ENCODE peak calls at places on chromosome 22, in six cellular contexts. One of them, this sample, is unnamed.

GRCh38 chr22:42269407-42270177 is 861 bp downstream of the TCF20 start:
- DNase-seq in CD14-positive monocyte: no peak
- DNase-seq in kidney: peak; percentile 92
- DNase-seq in HFFc6: no peak
- DNase-seq in ovary: peak; percentile 55
- DNase-seq in cardiac muscle cell: peak; percentile 15
- DNase-seq in this sample: peak; percentile 62

GRCh38 chr22:45006873-45007246 is 2.9 kb downstream of the PHF21B start:
- DNase-seq in CD14-positive monocyte: no peak
- DNase-seq in kidney: no peak
- DNase-seq in HFFc6: no peak
- DNase-seq in ovary: no peak
- DNase-seq in cardiac muscle cell: no peak
- DNase-seq in this sample: peak; percentile 59

GRCh38 chr22:43320943-43321900 is 21.9 kb downstream of the SCUBE1 start:
- DNase-seq in CD14-positive monocyte: peak; percentile 41
- DNase-seq in kidney: no peak
- DNase-seq in HFFc6: no peak
- DNase-seq in ovary: no peak
- DNase-seq in cardiac muscle cell: no peak
- DNase-seq in this sample: no peak

GRCh38 chr22:29215012-29215860 is 9.5 kb downstream of the EMID1 start:
- DNase-seq in CD14-positive monocyte: no peak
- DNase-seq in kidney: peak; percentile 58
- DNase-seq in HFFc6: no peak
- DNase-seq in ovary: no peak
- DNase-seq in cardiac muscle cell: no peak
- DNase-seq in this sample: no peak

GRCh38 chr22:27686534-27686933 is 115.0 kb downstream of the MN1 start:
- DNase-seq in CD14-positive monocyte: no peak
- DNase-seq in kidney: peak; percentile 83
- DNase-seq in HFFc6: peak; percentile 64
- DNase-seq in ovary: peak; percentile 31
- DNase-seq in cardiac muscle cell: peak; percentile 92
- DNase-seq in this sample: no peak

GRCh38 chr22:35021166-35021565 is 44.8 kb upstream of the ISX start:
- DNase-seq in CD14-positive monocyte: no peak
- DNase-seq in kidney: no peak
- DNase-seq in HFFc6: no peak
- DNase-seq in ovary: no peak
- DNase-seq in cardiac muscle cell: no peak
- DNase-seq in this sample: no peak

GRCh38 chr22:49647346-49648026 is 180.2 kb downstream of the BRD1 start:
- DNase-seq in CD14-positive monocyte: no peak
- DNase-seq in kidney: no peak
- DNase-seq in HFFc6: no peak
- DNase-seq in ovary: no peak
- DNase-seq in cardiac muscle cell: no peak
- DNase-seq in this sample: no peak

GRCh38 chr22:23909258-23909898 is 15.2 kb downstream of the MIF start:
- DNase-seq in CD14-positive monocyte: no peak
- DNase-seq in kidney: no peak
- DNase-seq in HFFc6: no peak
- DNase-seq in ovary: no peak
- DNase-seq in cardiac muscle cell: peak; percentile 52
- DNase-seq in this sample: no peak

GRCh38 chr22:43477151-43477725 is 65.4 kb downstream of the MPPED1 start:
- DNase-seq in CD14-positive monocyte: no peak
- DNase-seq in kidney: peak; percentile 47
- DNase-seq in HFFc6: no peak
- DNase-seq in ovary: no peak
- DNase-seq in cardiac muscle cell: no peak
- DNase-seq in this sample: no peak

DNA sequence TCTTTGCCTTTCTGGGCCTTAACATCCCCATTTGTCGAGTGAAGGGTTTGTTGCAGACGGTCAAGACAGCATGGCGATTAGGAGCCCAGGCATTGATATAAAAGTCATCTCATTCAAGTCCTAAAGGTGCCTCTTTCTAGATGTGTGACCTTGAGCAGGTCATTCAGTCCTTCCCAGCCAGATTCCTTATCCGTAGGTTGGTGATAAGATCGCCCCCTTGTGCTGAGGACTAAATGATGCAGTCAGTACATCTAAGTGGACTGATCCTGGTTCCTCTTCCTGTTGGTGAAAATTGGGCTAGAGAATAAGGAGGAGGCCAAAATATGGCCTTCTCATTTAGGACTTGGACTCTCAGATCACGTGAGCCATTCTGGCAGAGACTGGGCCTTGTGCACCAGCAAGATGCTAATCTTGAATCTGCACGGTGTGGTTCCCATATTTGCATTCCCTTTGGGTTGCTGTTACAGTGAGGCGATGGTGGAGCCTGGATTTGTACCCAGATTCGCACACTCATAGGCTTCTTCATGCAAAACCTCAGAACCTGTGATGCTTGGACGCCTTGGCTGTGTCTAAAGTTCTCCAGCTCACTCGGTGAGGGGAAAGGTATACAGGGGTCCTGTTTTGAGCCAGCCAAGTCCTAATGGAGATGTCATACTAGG is 156.8 kb downstream of the MYO18B start:
- DNase-seq in CD14-positive monocyte: no peak
- DNase-seq in kidney: no peak
- DNase-seq in HFFc6: no peak
- DNase-seq in ovary: no peak
- DNase-seq in cardiac muscle cell: no peak
- DNase-seq in this sample: no peak
- TF ChIP-seq CTCF in CD14-positive monocyte: peak; percentile 16
- TF ChIP-seq CTCF in kidney: no peak
- TF ChIP-seq CTCF in HFFc6: peak; percentile 17
- TF ChIP-seq CTCF in ovary: no peak
- TF ChIP-seq CTCF in cardiac muscle cell: no peak
- TF ChIP-seq CTCF in this sample: peak; percentile 32

DNA sequence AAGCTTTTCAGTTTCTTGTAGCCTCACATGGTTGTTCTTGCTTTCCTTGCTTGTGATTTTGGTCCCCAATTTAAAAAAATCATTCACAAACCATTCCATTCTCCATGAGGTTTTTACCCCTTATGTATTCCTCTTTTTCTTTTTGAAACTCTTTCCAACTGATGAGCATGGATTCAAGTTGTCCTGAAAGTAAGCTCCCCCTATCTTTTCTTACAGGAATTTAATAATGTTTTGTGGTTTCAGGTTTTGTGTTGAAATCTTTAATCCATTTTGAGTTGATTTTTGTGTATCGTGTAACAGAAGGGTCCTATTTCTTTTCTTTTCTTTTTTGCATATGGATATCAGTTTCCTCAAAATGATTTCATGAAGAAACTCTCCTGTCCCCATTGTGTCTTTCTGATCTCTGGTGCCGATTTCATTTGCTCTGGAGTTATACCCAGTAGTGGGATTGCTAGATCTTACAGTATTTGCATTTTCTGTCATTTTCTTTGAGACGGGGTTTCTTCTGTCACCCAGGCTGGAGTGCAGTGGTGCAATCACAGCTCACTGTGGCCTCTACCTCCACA is 58.5 kb downstream of the LRRC74B start:
- DNase-seq in CD14-positive monocyte: no peak
- DNase-seq in kidney: no peak
- DNase-seq in HFFc6: no peak
- DNase-seq in ovary: no peak
- DNase-seq in cardiac muscle cell: no peak
- DNase-seq in this sample: no peak
- TF ChIP-seq CTCF in CD14-positive monocyte: no peak
- TF ChIP-seq CTCF in kidney: no peak
- TF ChIP-seq CTCF in HFFc6: peak; percentile 53
- TF ChIP-seq CTCF in ovary: no peak
- TF ChIP-seq CTCF in cardiac muscle cell: no peak
- TF ChIP-seq CTCF in this sample: no peak

DNA sequence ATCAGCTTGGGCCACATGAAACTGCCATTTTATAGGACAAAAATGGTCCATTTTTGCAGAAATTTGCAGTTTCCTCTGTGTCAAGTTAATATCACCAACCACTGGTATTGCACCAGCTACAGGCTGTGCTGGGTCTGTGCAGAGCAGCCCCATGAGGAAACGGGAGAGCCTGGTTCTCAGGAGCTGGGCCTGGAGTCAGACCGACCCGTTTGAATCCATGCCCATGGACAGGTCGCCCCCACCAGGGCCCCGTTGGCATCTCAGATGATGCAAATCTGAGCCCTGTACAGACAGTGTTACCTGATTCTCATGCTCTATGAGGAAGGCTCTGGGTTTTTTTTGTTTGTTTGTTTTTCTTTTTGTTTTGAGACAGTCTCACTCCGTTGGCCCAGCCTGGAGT is 9.8 kb upstream of the SEC14L6 start:
- DNase-seq in CD14-positive monocyte: no peak
- DNase-seq in kidney: no peak
- DNase-seq in HFFc6: no peak
- DNase-seq in ovary: no peak
- DNase-seq in cardiac muscle cell: no peak
- DNase-seq in this sample: no peak
- TF ChIP-seq CTCF in CD14-positive monocyte: no peak
- TF ChIP-seq CTCF in kidney: no peak
- TF ChIP-seq CTCF in HFFc6: peak; percentile 16
- TF ChIP-seq CTCF in ovary: no peak
- TF ChIP-seq CTCF in cardiac muscle cell: no peak
- TF ChIP-seq CTCF in this sample: no peak

GRCh38 chr22:46933040-46933439 is 170.6 kb downstream of the TBC1D22A start:
- DNase-seq in CD14-positive monocyte: no peak
- DNase-seq in kidney: no peak
- DNase-seq in HFFc6: no peak
- DNase-seq in ovary: no peak
- DNase-seq in cardiac muscle cell: no peak
- DNase-seq in this sample: no peak

GRCh38 chr22:46933526-46933925 is 171.1 kb downstream of the TBC1D22A start:
- DNase-seq in CD14-positive monocyte: no peak
- DNase-seq in kidney: no peak
- DNase-seq in HFFc6: no peak
- DNase-seq in ovary: no peak
- DNase-seq in cardiac muscle cell: no peak
- DNase-seq in this sample: no peak

GRCh38 chr22:46929689-46930225 is 167.3 kb downstream of the TBC1D22A start:
- DNase-seq in CD14-positive monocyte: no peak
- DNase-seq in kidney: no peak
- DNase-seq in HFFc6: no peak
- DNase-seq in ovary: no peak
- DNase-seq in cardiac muscle cell: no peak
- DNase-seq in this sample: no peak

GRCh38 chr22:46931881-46932280 is 169.4 kb downstream of the TBC1D22A start:
- DNase-seq in CD14-positive monocyte: no peak
- DNase-seq in kidney: no peak
- DNase-seq in HFFc6: no peak
- DNase-seq in ovary: no peak
- DNase-seq in cardiac muscle cell: no peak
- DNase-seq in this sample: no peak

DNA sequence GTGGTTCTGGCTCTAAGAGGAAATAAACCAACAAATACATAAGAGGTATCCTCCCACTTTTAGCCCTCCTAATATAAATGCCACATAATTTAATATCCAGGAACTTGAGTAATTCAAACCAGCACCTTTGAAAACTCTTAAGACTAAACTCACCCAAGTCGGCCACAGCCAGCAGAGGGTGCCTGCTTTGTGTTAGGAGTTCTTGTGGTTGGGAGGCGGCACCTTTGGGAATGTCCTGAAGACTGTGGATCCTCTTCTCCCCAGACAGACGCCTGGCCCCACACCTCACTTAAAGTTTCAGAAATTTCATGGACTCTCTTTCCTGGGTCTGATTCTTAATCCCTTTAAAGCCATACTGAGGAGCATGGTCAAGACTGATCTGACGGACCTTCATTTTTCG is 169.0 kb downstream of the TBC1D22A start:
- DNase-seq in CD14-positive monocyte: no peak
- DNase-seq in kidney: no peak
- DNase-seq in HFFc6: peak; percentile 5
- DNase-seq in ovary: no peak
- DNase-seq in cardiac muscle cell: peak; percentile 29
- DNase-seq in this sample: no peak
- TF ChIP-seq CTCF in CD14-positive monocyte: no peak
- TF ChIP-seq CTCF in kidney: no peak
- TF ChIP-seq CTCF in HFFc6: peak; percentile 30
- TF ChIP-seq CTCF in ovary: no peak
- TF ChIP-seq CTCF in cardiac muscle cell: peak; percentile 29
- TF ChIP-seq CTCF in this sample: no peak